ENCODE peak calls at places on chromosome 14, in six cellular contexts. Z, N, X, M, B and O are unnamed samples.
A peak's percentile ranks its signal among the peaks of the same experiment; 100 is the strongest.

GRCh38 chr14:88468396-88468795 is 82.9 kb downstream of the SPATA7 start:
- DNase-seq in B (no peak), N (no peak), X (no peak), Z (no peak), M (no peak), O (no peak)

GRCh38 chr14:53744846-53745245 is 211.8 kb downstream of the BMP4 start:
- DNase-seq in Z (no peak), N (no peak), X (no peak), B (no peak), M (no peak), O (no peak)

GRCh38 chr14:74424606-74425005 is 1.4 kb downstream of the SYNDIG1L start:
- DNase-seq in M (no peak), X (no peak), N (no peak), B (no peak), Z (no peak), O (no peak)

GRCh38 chr14:37406095-37406494 is 189.0 kb downstream of the FOXA1 start:
- DNase-seq in B (no peak), X (no peak), Z (no peak), N (no peak), M (no peak), O (no peak)

GRCh38 chr14:102728509-102728908 is 48.7 kb upstream of the TRAF3 start:
- DNase-seq in Z (no peak), X (no peak), N (no peak), B (no peak), M (no peak), O (no peak)

GRCh38 chr14:35088514-35088913 is 33.3 kb downstream of the PPP2R3C start:
- DNase-seq in N (no peak), X (no peak), M (no peak), Z (no peak), B (no peak), O (no peak)

GRCh38 chr14:100888789-100889315 is 14.7 kb downstream of the RTL1 start:
- DNase-seq in N (no peak), M (no peak), Z (no peak), X (no peak), B (no peak), O (no peak)

GRCh38 chr14:35819591-35820540 is 6.3 kb upstream of the BRMS1L start:
- DNase-seq in N (no peak), Z (no peak), M (no peak), B (no peak), X (no peak), O (no peak)

GRCh38 chr14:74846168-74846567 is 29.8 kb downstream of the PROX2 start:
- DNase-seq in N (no peak), X (no peak), Z (no peak), M (no peak), B (no peak), O (no peak)

GRCh38 chr14:42884100-42884499 is 1277.4 kb downstream of the LRFN5 start:
- DNase-seq in M (no peak), N (no peak), B (peak; percentile 66), X (no peak), Z (no peak), O (no peak)

GRCh38 chr14:25394356-25394755 is 344.4 kb upstream of the STXBP6 start:
- DNase-seq in N (no peak), Z (no peak), M (no peak), B (no peak), X (no peak), O (no peak)

GRCh38 chr14:61479746-61480502 is 158.5 kb downstream of the PRKCH start:
- DNase-seq in Z (no peak), M (no peak), X (no peak), N (no peak), B (no peak), O (no peak)

GRCh38 chr14:95946867-95947266 is 70.2 kb downstream of the TUNAR start:
- DNase-seq in Z (no peak), B (no peak), M (no peak), N (no peak), X (no peak), O (no peak)

GRCh38 chr14:94128216-94128839 is 1.1 kb downstream of the IFI27L2 start:
- DNase-seq in X (no peak), M (no peak), B (no peak), Z (no peak), N (no peak), O (no peak)

GRCh38 chr14:73887116-73887490 is 444 bp downstream of the ZNF410 start:
- DNase-seq in B (peak; percentile 23), X (no peak), Z (no peak), M (no peak), N (no peak), O (no peak)

GRCh38 chr14:21860172-21860571 is 186.6 kb upstream of the OR4E1 start:
- DNase-seq in M (no peak), N (peak; percentile 25), X (no peak), Z (peak; percentile 65), B (peak; percentile 47), O (peak; percentile 6)

GRCh38 chr14:63770187-63770807 is 42.4 kb upstream of the SGPP1 start:
- DNase-seq in X (no peak), B (peak; percentile 55), Z (peak; percentile 74), M (peak; percentile 15), N (peak; percentile 44), O (peak; percentile 24)

GRCh38 chr14:36973806-36974442 is 198.5 kb downstream of the SLC25A21 start:
- DNase-seq in B (no peak), X (no peak), Z (no peak), M (no peak), N (no peak), O (no peak)

GRCh38 chr14:100893760-100894159 is 9.8 kb downstream of the RTL1 start:
- DNase-seq in N (no peak), M (no peak), Z (no peak), B (no peak), X (no peak), O (no peak)

GRCh38 chr14:36605506-36605857 is 23.1 kb upstream of the NKX2-8 start:
- DNase-seq in N (no peak), B (peak; percentile 19), X (no peak), Z (no peak), M (no peak), O (no peak)

GRCh38 chr14:90675399-90675798 is 140.8 kb downstream of the TTC7B start:
- DNase-seq in B (peak; percentile 14), N (no peak), M (no peak), X (no peak), Z (no peak), O (no peak)

GRCh38 chr14:32426596-32427408 is 97.7 kb downstream of the AKAP6 start:
- DNase-seq in M (no peak), N (no peak), Z (no peak), X (no peak), B (no peak), O (no peak)

GRCh38 chr14:59629384-59630158 is 53.0 kb upstream of the CCDC175 start:
- DNase-seq in Z (no peak), N (no peak), X (no peak), B (no peak), M (no peak), O (no peak)

GRCh38 chr14:94638330-94638729 is 26.1 kb downstream of the SERPINA3 start:
- DNase-seq in M (no peak), Z (no peak), N (no peak), X (no peak), B (no peak), O (no peak)

GRCh38 chr14:34837801-34838322 is 37.3 kb downstream of the BAZ1A start:
- DNase-seq in Z (no peak), B (no peak), N (no peak), M (no peak), X (no peak), O (no peak)

GRCh38 chr14:104350463-104351185 is 212.2 kb downstream of the KIF26A start:
- DNase-seq in Z (no peak), X (no peak), M (no peak), N (no peak), B (no peak), O (no peak)

GRCh38 chr14:73427516-73428264 is 30.7 kb downstream of the NUMB start:
- DNase-seq in X (no peak), N (no peak), B (no peak), M (no peak), Z (no peak), O (no peak)

GRCh38 chr14:29755311-29756052 is 172.2 kb downstream of the PRKD1 start:
- DNase-seq in B (no peak), X (no peak), N (no peak), Z (no peak), M (no peak), O (no peak)

GRCh38 chr14:54488318-54488645 is 498 bp downstream of the GMFB start:
- DNase-seq in Z (no peak), B (no peak), N (peak; percentile 29), M (no peak), X (no peak), O (peak; percentile 28)

GRCh38 chr14:93832665-93833064 is 44.4 kb upstream of the PRIMA1 start:
- DNase-seq in N (no peak), X (peak; percentile 54), Z (no peak), B (no peak), M (no peak), O (no peak)

GRCh38 chr14:93964281-93964680 is 12.1 kb downstream of the ASB2 start:
- DNase-seq in M (no peak), Z (no peak), X (no peak), B (no peak), N (no peak), O (no peak)

GRCh38 chr14:22084393-22085281 is 411.0 kb upstream of the OR4E1 start:
- DNase-seq in M (no peak), B (peak; percentile 54), N (no peak), X (peak; percentile 5), Z (peak; percentile 31), O (no peak)

GRCh38 chr14:69101331-69101826 is 51.5 kb downstream of the DCAF5 start:
- DNase-seq in N (no peak), Z (peak; percentile 19), B (peak; percentile 66), M (no peak), X (no peak), O (no peak)

GRCh38 chr14:90093942-90094595 is 32.3 kb downstream of the KCNK13 start:
- DNase-seq in M (no peak), X (no peak), Z (no peak), N (no peak), B (no peak), O (no peak)

GRCh38 chr14:91059576-91060471 is 617 bp downstream of the RPS6KA5 start:
- DNase-seq in M (peak; percentile 50), N (peak; percentile 51), Z (peak; percentile 70), B (peak; percentile 45), X (peak; percentile 58), O (peak; percentile 33)

GRCh38 chr14:36655963-36656768 is 5.5 kb upstream of the PAX9 start:
- DNase-seq in Z (peak; percentile 55), M (no peak), X (no peak), B (peak; percentile 33), N (no peak), O (no peak)

GRCh38 chr14:79605863-79606262 is 605.4 kb downstream of the DIO2 start:
- DNase-seq in X (no peak), Z (no peak), B (no peak), M (no peak), N (no peak), O (no peak)

GRCh38 chr14:75794615-75795038 is 133.6 kb downstream of the TTLL5 start:
- DNase-seq in Z (no peak), X (peak; percentile 28), N (no peak), M (no peak), B (peak; percentile 27), O (no peak)

GRCh38 chr14:23071244-23071974 is 14.1 kb upstream of the CDH24 start:
- DNase-seq in N (peak; percentile 74), M (peak; percentile 55), Z (peak; percentile 89), X (no peak), B (peak; percentile 85), O (no peak)